ENCODE peak calls at places on chromosomes 3 and 15, in six cellular contexts. B is retina, E is breast epithelium, S is T-helper 2 cell, K is GM12865, F is neural crest cell. U is an unnamed sample.

GRCh38 chr3:106823706-106824105 is 553.5 kb upstream of the CCDC54 start:
- DNase-seq in E (no peak), F (no peak), S (no peak), B (no peak), K (no peak), U (no peak)

GRCh38 chr3:178711753-178712152 is 175.5 kb downstream of the KCNMB2 start:
- DNase-seq in F (no peak), S (no peak), K (no peak), E (no peak), B (no peak), U (no peak)

GRCh38 chr3:10292505-10293419 is at the start of gene GHRL:
- DNase-seq in B (no peak), K (peak), S (no peak), E (no peak), F (no peak), U (no peak)

GRCh38 chr3:187012609-187013051 is 82.3 kb downstream of the ST6GAL1 start:
- DNase-seq in B (no peak), F (no peak), K (peak), S (peak), E (no peak), U (no peak)

GRCh38 chr3:106130384-106131084 is 261.7 kb upstream of the CBLB start:
- DNase-seq in B (no peak), E (no peak), K (no peak), F (no peak), S (no peak), U (no peak)

GRCh38 chr3:17847156-17847555 is 104.7 kb upstream of the TBC1D5 start:
- DNase-seq in S (no peak), B (no peak), E (no peak), F (no peak), K (no peak), U (no peak)

GRCh38 chr3:45553469-45553974 is 41.0 kb upstream of the LIMD1 start:
- DNase-seq in E (no peak), B (no peak), S (no peak), K (peak), F (no peak), U (no peak)

GRCh38 chr15:68781766-68782588 is 38.7 kb downstream of the ANP32A start:
- DNase-seq in E (no peak), F (no peak), K (no peak), B (no peak), S (no peak), U (no peak)

GRCh38 chr3:87088366-87088983 is 97.5 kb upstream of the VGLL3 start:
- DNase-seq in B (no peak), K (peak), E (no peak), F (no peak), S (no peak), U (no peak)

GRCh38 chr3:53721187-53721946 is 124.9 kb downstream of the CHDH start:
- DNase-seq in S (no peak), K (no peak), F (no peak), B (no peak), E (no peak), U (no peak)

GRCh38 chr3:38609386-38610111 is 39.9 kb downstream of the SCN5A start:
- DNase-seq in S (no peak), F (no peak), E (no peak), B (no peak), K (no peak), U (no peak)

GRCh38 chr3:11538581-11538980 is 105.1 kb downstream of the VGLL4 start:
- DNase-seq in B (no peak), K (no peak), S (no peak), E (no peak), F (no peak), U (no peak)

GRCh38 chr3:170909129-170909903 is 879 bp upstream of the EIF5A2 start:
- DNase-seq in F (no peak), K (no peak), E (no peak), S (no peak), B (no peak), U (no peak)

GRCh38 chr3:8767667-8768363 is 1.6 kb downstream of the OXTR start:
- DNase-seq in S (no peak), F (no peak), B (peak), E (peak), K (peak), U (no peak)

U was measured in SK-N-DZ.